ENCODE peak calls at places on chromosomes 7 and 10, in seven cellular contexts. V, N, K, Q, B, R and T are unnamed samples. For H3K4me1, the result is how much of the 10 kb centered on the place peaks cover.

GRCh38 chr7:157457355-157458253 is 120.8 kb downstream of the DNAJB6 start:
- DNase-seq in K (no peak), Q (no peak), V (no peak), N (peak), R (no peak), B (no peak), T (no peak)

GRCh38 chr7:3065724-3066143 is 22.1 kb upstream of the CARD11 start:
- DNase-seq in Q (peak), V (no peak), B (peak), N (peak), R (peak), K (peak), T (peak)

GRCh38 chr7:18174996-18175395 is 147.3 kb upstream of the PRPS1L1 start:
- DNase-seq in K (no peak), B (no peak), N (no peak), Q (no peak), R (no peak), V (no peak), T (no peak)

GRCh38 chr7:8254215-8254614 is 7.8 kb downstream of the ICA1 start:
- DNase-seq in B (no peak), R (no peak), N (no peak), Q (no peak), K (no peak), V (no peak), T (no peak)

GRCh38 chr10:60426425-60426824 is 36.8 kb upstream of the ANK3 start:
- DNase-seq in N (no peak), R (no peak), K (peak), V (no peak), Q (no peak), B (no peak), T (no peak)

GRCh38 chr7:112708236-112708635 is 82.0 kb downstream of the TMEM168 start:
- DNase-seq in K (no peak), V (no peak), Q (no peak), N (no peak), R (no peak), B (no peak), T (no peak)

GRCh38 chr7:106277976-106278375 is 6.8 kb downstream of the NAMPT start:
- DNase-seq in R (no peak), Q (no peak), V (no peak), N (no peak), K (peak), B (no peak), T (no peak)

GRCh38 chr10:88728107-88728763 is 22.2 kb downstream of the LIPK start:
- DNase-seq in N (no peak), B (peak), V (no peak), K (no peak), R (peak), Q (peak), T (no peak)

GRCh38 chr7:139711991-139712753 is 65.6 kb downstream of the HIPK2 start:
- DNase-seq in R (no peak), N (no peak), Q (no peak), B (no peak), V (no peak), K (no peak), T (no peak)

GRCh38 chr10:239109-239508 is 103.9 kb downstream of the ZMYND11 start:
- DNase-seq in V (no peak), B (no peak), R (no peak), K (peak), Q (no peak), N (no peak), T (no peak)

GRCh38 chr10:130905921-130906320 is 405.6 kb downstream of the TCERG1L start:
- DNase-seq in Q (no peak), B (no peak), V (no peak), R (no peak), N (no peak), K (no peak), T (no peak)

GRCh38 chr10:132877473-132877872 is 64.9 kb downstream of the CFAP46 start:
- DNase-seq in B (peak), Q (no peak), R (no peak), N (no peak), V (no peak), K (no peak), T (no peak)

GRCh38 chr7:139775829-139776266 is 1.9 kb downstream of the HIPK2 start:
- DNase-seq in Q (peak), B (no peak), N (no peak), K (peak), R (peak), V (peak), T (peak)

GRCh38 chr10:131947631-131948347 is 33.9 kb downstream of the BNIP3 start:
- DNase-seq in N (no peak), Q (no peak), B (no peak), V (no peak), R (no peak), K (peak), T (no peak)

GRCh38 chr7:155965010-155965409 is 152.7 kb upstream of the SHH start:
- DNase-seq in R (no peak), Q (no peak), K (peak), N (peak), B (no peak), V (no peak), T (no peak)

GRCh38 chr7:29975564-29975963 is 14.0 kb downstream of the SCRN1 start:
- DNase-seq in V (no peak), B (no peak), Q (no peak), K (peak), R (no peak), N (no peak), T (no peak)

GRCh38 chr7:668958-669357 is 57.5 kb upstream of the DNAAF5 start:
- DNase-seq in B (no peak), N (peak), Q (no peak), K (no peak), R (no peak), V (peak), T (no peak)

GRCh38 chr7:64667311-64667710 is 1.4 kb downstream of the ZNF107 start:
- DNase-seq in V (no peak), B (no peak), N (no peak), K (no peak), R (no peak), Q (no peak), T (no peak)

GRCh38 chr7:36034020-36034419 is 119.0 kb upstream of the EEPD1 start:
- DNase-seq in K (peak), Q (no peak), B (no peak), V (no peak), N (no peak), R (no peak), T (no peak)

GRCh38 chr10:43140414-43140813 is 2.2 kb downstream of the CSGALNACT2 start:
- DNase-seq in V (no peak), N (no peak), Q (no peak), R (no peak), B (no peak), K (peak), T (peak)

GRCh38 chr7:141584935-141585334 is 33.7 kb downstream of the AGK start:
- DNase-seq in Q (no peak), V (no peak), B (no peak), K (no peak), N (no peak), R (no peak), T (no peak)

GRCh38 chr10:1054684-1055083 is 1.5 kb upstream of the WDR37 start:
- DNase-seq in B (no peak), V (no peak), K (no peak), Q (no peak), N (no peak), R (no peak), T (no peak)

GRCh38 chr7:101932053-101932452 is 114.6 kb downstream of the CUX1 start:
- DNase-seq in Q (no peak), B (no peak), R (no peak), K (no peak), V (peak), N (peak), T (no peak)

GRCh38 chr7:19069842-19070241 is 47.6 kb downstream of the TWIST1 start:
- DNase-seq in V (no peak), R (no peak), Q (no peak), B (no peak), K (peak), N (no peak), T (no peak)

GRCh38 chr7:122383934-122384333 is 79.4 kb upstream of the FEZF1 start:
- DNase-seq in B (no peak), N (no peak), V (no peak), R (no peak), K (no peak), Q (no peak), T (no peak)

GRCh38 chr10:3852147-3852904 is 67.3 kb upstream of the KLF6 start:
- DNase-seq in N (peak), R (peak), Q (peak), B (no peak), V (peak), K (peak), T (peak)

GRCh38 chr10:28291881-28292297 is 11.0 kb downstream of the MPP7 start:
- DNase-seq in K (peak), Q (no peak), R (no peak), B (no peak), V (no peak), N (no peak), T (no peak)

GRCh38 chr7:27097686-27098492 is 2.1 kb upstream of the HOXA1 start:
- DNase-seq in K (peak), B (no peak), V (no peak), N (peak), Q (no peak), R (no peak), T (no peak)

GRCh38 chr7:7577888-7578287 is 11.2 kb downstream of the MIOS start:
- DNase-seq in K (no peak), R (no peak), V (no peak), Q (no peak), N (no peak), B (no peak), T (no peak)

DNA sequence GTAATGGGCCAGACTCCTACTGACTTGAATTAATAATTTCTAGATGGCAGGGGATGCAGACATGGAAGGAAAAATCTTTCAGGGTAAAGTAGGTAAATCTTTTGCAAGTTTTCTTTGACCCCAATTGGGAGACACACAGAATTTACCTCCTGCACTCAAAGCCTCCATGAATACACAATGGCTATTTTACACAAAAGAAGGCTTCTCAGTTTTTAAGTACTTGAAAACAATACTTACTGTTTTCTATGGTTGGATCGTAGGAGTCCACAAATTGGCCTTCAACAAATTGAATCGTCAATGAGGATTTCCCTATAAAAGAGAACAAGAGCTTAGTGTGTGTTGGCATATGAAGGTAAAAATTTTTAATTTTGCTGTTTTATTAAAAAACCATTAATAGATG is 29.0 kb downstream of the RHEB start:
- DNase-seq in B (no peak), V (no peak), N (no peak), K (no peak), Q (no peak), R (no peak), T (no peak)
- H3K4me1 ChIP-seq in B (half or more), V (under half), N (under half), K (under half), Q (under half), R (under half), T (under half)

GRCh38 chr7:90677742-90678439 is 81.8 kb downstream of the CDK14 start:
- DNase-seq in R (no peak), B (no peak), Q (no peak), K (no peak), V (no peak), N (no peak), T (no peak)
- H3K27ac ChIP-seq in R (no peak), B (no peak), Q (no peak), K (no peak), V (no peak), N (no peak), T (no peak)

GRCh38 chr10:93542358-93542791 is 24.1 kb upstream of the FFAR4 start:
- DNase-seq in N (peak), B (peak), K (peak), Q (no peak), V (no peak), R (peak), T (no peak)
- H3K4me3 ChIP-seq in N (no peak), B (no peak), K (peak), Q (no peak), V (no peak), R (no peak), T (no peak)

GRCh38 chr10:92720306-92721165 is 30.8 kb downstream of the HHEX start:
- DNase-seq in B (no peak), R (no peak), V (no peak), Q (no peak), N (no peak), K (no peak), T (no peak)
- H3K4me1 ChIP-seq in B (under half), R (under half), V (under half), Q (under half), N (under half), K (under half), T (under half)

GRCh38 chr10:63627376-63627775 is 106.2 kb downstream of the REEP3 start:
- DNase-seq in B (no peak), V (no peak), K (no peak), R (no peak), N (no peak), Q (no peak), T (no peak)
- H3K27ac ChIP-seq in B (peak), V (no peak), K (no peak), R (peak), N (no peak), Q (no peak), T (no peak)

DNA sequence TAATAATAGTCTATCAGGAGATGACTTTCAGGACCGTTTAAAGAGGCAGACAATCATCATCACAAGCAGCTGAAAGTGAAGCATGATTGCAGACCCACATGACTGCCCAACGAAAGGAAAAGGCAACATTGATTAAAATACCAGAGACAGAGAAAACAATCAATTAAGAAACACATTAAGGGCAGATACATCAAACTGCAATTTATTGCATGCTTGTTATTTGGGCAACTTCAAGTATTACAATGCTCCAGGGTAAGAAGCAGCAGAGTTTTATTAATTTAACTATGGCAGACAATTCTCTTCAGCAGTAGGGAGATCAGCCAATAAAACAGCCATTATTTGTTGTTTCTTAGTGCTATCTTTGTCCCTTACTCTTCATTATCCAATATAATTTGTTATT is 367.7 kb upstream of the HPS1 start:
- DNase-seq in B (no peak), R (no peak), K (no peak), N (no peak), Q (no peak), V (no peak), T (no peak)
- H3K4me3 ChIP-seq in B (no peak), R (no peak), K (no peak), N (no peak), Q (no peak), V (no peak), T (no peak)

DNA sequence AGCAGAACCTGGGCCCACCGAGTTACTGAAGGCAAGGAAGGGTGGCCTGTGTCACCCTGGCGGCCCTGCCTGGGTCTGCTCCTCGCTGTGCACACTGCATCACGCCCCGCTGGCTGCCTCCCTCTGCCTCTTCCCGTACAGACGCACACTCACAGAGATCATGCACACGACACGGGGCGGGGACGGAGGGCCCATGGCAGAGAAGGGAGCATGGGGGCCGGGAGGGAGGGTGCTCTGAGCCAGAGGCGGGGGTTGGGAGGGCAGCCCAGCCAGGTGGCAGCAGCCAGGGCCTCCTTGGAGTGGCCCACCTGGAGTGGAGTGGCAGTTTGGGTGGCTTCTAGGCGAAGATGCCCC is 16.6 kb downstream of the BUD23 start:
- DNase-seq in R (no peak), N (no peak), B (no peak), Q (no peak), V (no peak), K (no peak), T (no peak)
- H3K4me1 ChIP-seq in R (under half), N (under half), B (under half), Q (under half), V (under half), K (under half), T (under half)

DNA sequence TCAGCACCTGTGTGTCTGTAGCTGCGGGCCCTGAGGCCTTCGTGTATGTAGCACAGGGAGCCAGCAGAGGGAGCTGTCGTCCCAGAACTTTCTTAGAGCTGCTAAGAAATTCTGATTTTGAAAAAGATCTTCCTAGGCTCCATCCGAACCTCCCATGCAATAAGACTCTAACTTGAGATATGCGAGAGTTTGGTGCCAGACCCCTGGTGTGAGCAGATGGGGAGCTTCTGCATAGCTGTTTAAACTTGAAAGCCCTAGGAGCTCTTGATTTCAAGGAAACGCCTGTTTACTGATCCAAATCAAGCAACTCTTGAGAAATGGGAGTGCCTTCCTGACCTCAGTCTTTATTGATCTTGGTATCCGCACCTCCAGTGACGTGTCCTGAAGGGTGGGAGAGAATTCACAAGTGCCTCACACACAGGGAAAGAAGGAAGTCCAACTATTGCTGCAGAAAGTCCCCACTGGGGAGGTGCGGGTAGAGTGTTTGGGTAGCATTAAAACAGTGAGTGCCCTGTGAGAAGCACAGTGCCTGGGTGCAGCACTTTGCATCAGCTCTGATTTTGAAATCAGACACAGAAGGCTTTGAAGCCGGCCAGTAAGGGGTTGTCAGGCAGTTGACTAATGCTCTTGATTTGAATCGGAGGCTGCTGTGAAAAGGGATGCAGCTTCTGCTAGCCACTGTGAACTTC is 66.4 kb upstream of the STRIP2 start:
- DNase-seq in Q (peak), V (peak), K (peak), R (peak), B (peak), N (peak), T (peak)
- H3K27ac ChIP-seq in Q (no peak), V (no peak), K (no peak), R (peak), B (no peak), N (no peak), T (peak)

GRCh38 chr10:101889256-101890210 is 45.9 kb upstream of the KCNIP2 start:
- DNase-seq in Q (peak), N (peak), B (peak), K (peak), R (peak), V (peak), T (peak)
- H3K4me3 ChIP-seq in Q (no peak), N (no peak), B (no peak), K (no peak), R (no peak), V (no peak), T (no peak)